ENCODE peak calls at places on chromosomes 2 and 18, in seven cellular contexts. One of them, this sample, is unnamed.

GRCh38 chr2:111050701-111051376 is 69.9 kb upstream of the BCL2L11 start:
- DNase-seq in stimulated activated CD4-positive, alpha-beta T cell treated with anti-CD3 and anti-CD28 coated beads, Interleukin-4, amount 100 ng/mL, for 48 hours: no peak
- DNase-seq in EL: no peak
- DNase-seq in Caco-2: peak
- DNase-seq in HT-29: no peak
- DNase-seq in activated CD4-positive, alpha-beta T cell treated with anti-CD3 and anti-CD28 coated beads, Interleukin-2, amount 50 U/mL, for 1 hour: no peak
- DNase-seq in cardiac fibroblast: no peak
- DNase-seq in this sample: no peak

GRCh38 chr18:79418642-79419041 is 22.9 kb downstream of the NFATC1 start:
- DNase-seq in stimulated activated CD4-positive, alpha-beta T cell treated with anti-CD3 and anti-CD28 coated beads, Interleukin-4, amount 100 ng/mL, for 48 hours: no peak
- DNase-seq in EL: no peak
- DNase-seq in Caco-2: no peak
- DNase-seq in HT-29: no peak
- DNase-seq in activated CD4-positive, alpha-beta T cell treated with anti-CD3 and anti-CD28 coated beads, Interleukin-2, amount 50 U/mL, for 1 hour: no peak
- DNase-seq in cardiac fibroblast: no peak
- DNase-seq in this sample: no peak

GRCh38 chr18:67367540-67367939 is 149.0 kb downstream of the DSEL start:
- DNase-seq in stimulated activated CD4-positive, alpha-beta T cell treated with anti-CD3 and anti-CD28 coated beads, Interleukin-4, amount 100 ng/mL, for 48 hours: no peak
- DNase-seq in EL: peak
- DNase-seq in Caco-2: no peak
- DNase-seq in HT-29: no peak
- DNase-seq in activated CD4-positive, alpha-beta T cell treated with anti-CD3 and anti-CD28 coated beads, Interleukin-2, amount 50 U/mL, for 1 hour: no peak
- DNase-seq in cardiac fibroblast: peak
- DNase-seq in this sample: no peak

GRCh38 chr18:8766576-8767253 is 61.4 kb downstream of the MTCL1 start:
- DNase-seq in stimulated activated CD4-positive, alpha-beta T cell treated with anti-CD3 and anti-CD28 coated beads, Interleukin-4, amount 100 ng/mL, for 48 hours: no peak
- DNase-seq in EL: no peak
- DNase-seq in Caco-2: no peak
- DNase-seq in HT-29: no peak
- DNase-seq in activated CD4-positive, alpha-beta T cell treated with anti-CD3 and anti-CD28 coated beads, Interleukin-2, amount 50 U/mL, for 1 hour: no peak
- DNase-seq in cardiac fibroblast: no peak
- DNase-seq in this sample: no peak

GRCh38 chr2:105645971-105646370 is 98.7 kb upstream of the NCK2 start:
- DNase-seq in stimulated activated CD4-positive, alpha-beta T cell treated with anti-CD3 and anti-CD28 coated beads, Interleukin-4, amount 100 ng/mL, for 48 hours: no peak
- DNase-seq in EL: no peak
- DNase-seq in Caco-2: no peak
- DNase-seq in HT-29: no peak
- DNase-seq in activated CD4-positive, alpha-beta T cell treated with anti-CD3 and anti-CD28 coated beads, Interleukin-2, amount 50 U/mL, for 1 hour: no peak
- DNase-seq in cardiac fibroblast: no peak
- DNase-seq in this sample: no peak

GRCh38 chr2:53181759-53182158 is 585.8 kb upstream of the CHAC2 start:
- DNase-seq in stimulated activated CD4-positive, alpha-beta T cell treated with anti-CD3 and anti-CD28 coated beads, Interleukin-4, amount 100 ng/mL, for 48 hours: no peak
- DNase-seq in EL: no peak
- DNase-seq in Caco-2: no peak
- DNase-seq in HT-29: peak
- DNase-seq in activated CD4-positive, alpha-beta T cell treated with anti-CD3 and anti-CD28 coated beads, Interleukin-2, amount 50 U/mL, for 1 hour: no peak
- DNase-seq in cardiac fibroblast: no peak
- DNase-seq in this sample: no peak

GRCh38 chr2:12469053-12469625 is 247.6 kb upstream of the TRIB2 start:
- DNase-seq in stimulated activated CD4-positive, alpha-beta T cell treated with anti-CD3 and anti-CD28 coated beads, Interleukin-4, amount 100 ng/mL, for 48 hours: no peak
- DNase-seq in EL: no peak
- DNase-seq in Caco-2: no peak
- DNase-seq in HT-29: no peak
- DNase-seq in activated CD4-positive, alpha-beta T cell treated with anti-CD3 and anti-CD28 coated beads, Interleukin-2, amount 50 U/mL, for 1 hour: no peak
- DNase-seq in cardiac fibroblast: no peak
- DNase-seq in this sample: no peak

GRCh38 chr2:234483568-234484251 is 13.2 kb downstream of the ARL4C start:
- DNase-seq in stimulated activated CD4-positive, alpha-beta T cell treated with anti-CD3 and anti-CD28 coated beads, Interleukin-4, amount 100 ng/mL, for 48 hours: peak
- DNase-seq in EL: no peak
- DNase-seq in Caco-2: peak
- DNase-seq in HT-29: peak
- DNase-seq in activated CD4-positive, alpha-beta T cell treated with anti-CD3 and anti-CD28 coated beads, Interleukin-2, amount 50 U/mL, for 1 hour: peak
- DNase-seq in cardiac fibroblast: peak
- DNase-seq in this sample: no peak

GRCh38 chr2:164784376-164784775 is 57.2 kb downstream of the COBLL1 start:
- DNase-seq in stimulated activated CD4-positive, alpha-beta T cell treated with anti-CD3 and anti-CD28 coated beads, Interleukin-4, amount 100 ng/mL, for 48 hours: no peak
- DNase-seq in EL: no peak
- DNase-seq in Caco-2: no peak
- DNase-seq in HT-29: no peak
- DNase-seq in activated CD4-positive, alpha-beta T cell treated with anti-CD3 and anti-CD28 coated beads, Interleukin-2, amount 50 U/mL, for 1 hour: no peak
- DNase-seq in cardiac fibroblast: peak
- DNase-seq in this sample: no peak

GRCh38 chr2:204706939-204707338 is 161.7 kb downstream of the PARD3B start:
- DNase-seq in stimulated activated CD4-positive, alpha-beta T cell treated with anti-CD3 and anti-CD28 coated beads, Interleukin-4, amount 100 ng/mL, for 48 hours: no peak
- DNase-seq in EL: peak
- DNase-seq in Caco-2: no peak
- DNase-seq in HT-29: no peak
- DNase-seq in activated CD4-positive, alpha-beta T cell treated with anti-CD3 and anti-CD28 coated beads, Interleukin-2, amount 50 U/mL, for 1 hour: no peak
- DNase-seq in cardiac fibroblast: peak
- DNase-seq in this sample: no peak

GRCh38 chr2:24049485-24050021 is at the start of gene FKBP1B:
- DNase-seq in stimulated activated CD4-positive, alpha-beta T cell treated with anti-CD3 and anti-CD28 coated beads, Interleukin-4, amount 100 ng/mL, for 48 hours: peak
- DNase-seq in EL: peak
- DNase-seq in Caco-2: peak
- DNase-seq in HT-29: no peak
- DNase-seq in activated CD4-positive, alpha-beta T cell treated with anti-CD3 and anti-CD28 coated beads, Interleukin-2, amount 50 U/mL, for 1 hour: peak
- DNase-seq in cardiac fibroblast: peak
- DNase-seq in this sample: peak

GRCh38 chr18:31241900-31242409 is 76.0 kb upstream of the DSG1 start:
- DNase-seq in stimulated activated CD4-positive, alpha-beta T cell treated with anti-CD3 and anti-CD28 coated beads, Interleukin-4, amount 100 ng/mL, for 48 hours: no peak
- DNase-seq in EL: no peak
- DNase-seq in Caco-2: peak
- DNase-seq in HT-29: peak
- DNase-seq in activated CD4-positive, alpha-beta T cell treated with anti-CD3 and anti-CD28 coated beads, Interleukin-2, amount 50 U/mL, for 1 hour: no peak
- DNase-seq in cardiac fibroblast: no peak
- DNase-seq in this sample: no peak

GRCh38 chr2:39256040-39256439 is 12.3 kb upstream of the CDKL4 start:
- DNase-seq in stimulated activated CD4-positive, alpha-beta T cell treated with anti-CD3 and anti-CD28 coated beads, Interleukin-4, amount 100 ng/mL, for 48 hours: no peak
- DNase-seq in EL: no peak
- DNase-seq in Caco-2: no peak
- DNase-seq in HT-29: no peak
- DNase-seq in activated CD4-positive, alpha-beta T cell treated with anti-CD3 and anti-CD28 coated beads, Interleukin-2, amount 50 U/mL, for 1 hour: no peak
- DNase-seq in cardiac fibroblast: no peak
- DNase-seq in this sample: no peak

GRCh38 chr2:62505109-62505508 is 886 bp downstream of the TMEM17 start:
- DNase-seq in stimulated activated CD4-positive, alpha-beta T cell treated with anti-CD3 and anti-CD28 coated beads, Interleukin-4, amount 100 ng/mL, for 48 hours: no peak
- DNase-seq in EL: no peak
- DNase-seq in Caco-2: peak
- DNase-seq in HT-29: no peak
- DNase-seq in activated CD4-positive, alpha-beta T cell treated with anti-CD3 and anti-CD28 coated beads, Interleukin-2, amount 50 U/mL, for 1 hour: no peak
- DNase-seq in cardiac fibroblast: no peak
- DNase-seq in this sample: no peak

GRCh38 chr2:7567646-7568045 is 650.4 kb downstream of the RNF144A start:
- DNase-seq in stimulated activated CD4-positive, alpha-beta T cell treated with anti-CD3 and anti-CD28 coated beads, Interleukin-4, amount 100 ng/mL, for 48 hours: peak
- DNase-seq in EL: no peak
- DNase-seq in Caco-2: no peak
- DNase-seq in HT-29: no peak
- DNase-seq in activated CD4-positive, alpha-beta T cell treated with anti-CD3 and anti-CD28 coated beads, Interleukin-2, amount 50 U/mL, for 1 hour: peak
- DNase-seq in cardiac fibroblast: no peak
- DNase-seq in this sample: no peak

GRCh38 chr18:30889582-30890301 is 152.8 kb downstream of the DSC3 start:
- DNase-seq in stimulated activated CD4-positive, alpha-beta T cell treated with anti-CD3 and anti-CD28 coated beads, Interleukin-4, amount 100 ng/mL, for 48 hours: no peak
- DNase-seq in EL: no peak
- DNase-seq in Caco-2: peak
- DNase-seq in HT-29: peak
- DNase-seq in activated CD4-positive, alpha-beta T cell treated with anti-CD3 and anti-CD28 coated beads, Interleukin-2, amount 50 U/mL, for 1 hour: no peak
- DNase-seq in cardiac fibroblast: peak
- DNase-seq in this sample: no peak

GRCh38 chr18:74784791-74785190 is 187.1 kb downstream of the ZNF407 start:
- DNase-seq in stimulated activated CD4-positive, alpha-beta T cell treated with anti-CD3 and anti-CD28 coated beads, Interleukin-4, amount 100 ng/mL, for 48 hours: no peak
- DNase-seq in EL: no peak
- DNase-seq in Caco-2: no peak
- DNase-seq in HT-29: no peak
- DNase-seq in activated CD4-positive, alpha-beta T cell treated with anti-CD3 and anti-CD28 coated beads, Interleukin-2, amount 50 U/mL, for 1 hour: no peak
- DNase-seq in cardiac fibroblast: no peak
- DNase-seq in this sample: no peak

GRCh38 chr18:12018861-12019260 is 37.6 kb downstream of the IMPA2 start:
- DNase-seq in stimulated activated CD4-positive, alpha-beta T cell treated with anti-CD3 and anti-CD28 coated beads, Interleukin-4, amount 100 ng/mL, for 48 hours: no peak
- DNase-seq in EL: no peak
- DNase-seq in Caco-2: no peak
- DNase-seq in HT-29: no peak
- DNase-seq in activated CD4-positive, alpha-beta T cell treated with anti-CD3 and anti-CD28 coated beads, Interleukin-2, amount 50 U/mL, for 1 hour: no peak
- DNase-seq in cardiac fibroblast: no peak
- DNase-seq in this sample: no peak

GRCh38 chr2:222360146-222360545 is 61.3 kb upstream of the PAX3 start:
- DNase-seq in stimulated activated CD4-positive, alpha-beta T cell treated with anti-CD3 and anti-CD28 coated beads, Interleukin-4, amount 100 ng/mL, for 48 hours: no peak
- DNase-seq in EL: peak
- DNase-seq in Caco-2: no peak
- DNase-seq in HT-29: no peak
- DNase-seq in activated CD4-positive, alpha-beta T cell treated with anti-CD3 and anti-CD28 coated beads, Interleukin-2, amount 50 U/mL, for 1 hour: no peak
- DNase-seq in cardiac fibroblast: peak
- DNase-seq in this sample: no peak

GRCh38 chr18:5630057-5630765 is 86.4 kb upstream of the EPB41L3 start:
- DNase-seq in stimulated activated CD4-positive, alpha-beta T cell treated with anti-CD3 and anti-CD28 coated beads, Interleukin-4, amount 100 ng/mL, for 48 hours: no peak
- DNase-seq in EL: no peak
- DNase-seq in Caco-2: peak
- DNase-seq in HT-29: no peak
- DNase-seq in activated CD4-positive, alpha-beta T cell treated with anti-CD3 and anti-CD28 coated beads, Interleukin-2, amount 50 U/mL, for 1 hour: no peak
- DNase-seq in cardiac fibroblast: peak
- DNase-seq in this sample: peak

GRCh38 chr2:95069465-95069864 is 44.0 kb downstream of the MAL start:
- DNase-seq in stimulated activated CD4-positive, alpha-beta T cell treated with anti-CD3 and anti-CD28 coated beads, Interleukin-4, amount 100 ng/mL, for 48 hours: no peak
- DNase-seq in EL: no peak
- DNase-seq in Caco-2: no peak
- DNase-seq in HT-29: no peak
- DNase-seq in activated CD4-positive, alpha-beta T cell treated with anti-CD3 and anti-CD28 coated beads, Interleukin-2, amount 50 U/mL, for 1 hour: no peak
- DNase-seq in cardiac fibroblast: no peak
- DNase-seq in this sample: no peak

GRCh38 chr18:11518788-11519685 is 90.4 kb upstream of the SLC35G4 start:
- DNase-seq in stimulated activated CD4-positive, alpha-beta T cell treated with anti-CD3 and anti-CD28 coated beads, Interleukin-4, amount 100 ng/mL, for 48 hours: peak
- DNase-seq in EL: peak
- DNase-seq in Caco-2: peak
- DNase-seq in HT-29: peak
- DNase-seq in activated CD4-positive, alpha-beta T cell treated with anti-CD3 and anti-CD28 coated beads, Interleukin-2, amount 50 U/mL, for 1 hour: peak
- DNase-seq in cardiac fibroblast: peak
- DNase-seq in this sample: no peak

GRCh38 chr2:235006986-235007385 is 55.2 kb downstream of the SH3BP4 start:
- DNase-seq in stimulated activated CD4-positive, alpha-beta T cell treated with anti-CD3 and anti-CD28 coated beads, Interleukin-4, amount 100 ng/mL, for 48 hours: no peak
- DNase-seq in EL: no peak
- DNase-seq in Caco-2: no peak
- DNase-seq in HT-29: no peak
- DNase-seq in activated CD4-positive, alpha-beta T cell treated with anti-CD3 and anti-CD28 coated beads, Interleukin-2, amount 50 U/mL, for 1 hour: no peak
- DNase-seq in cardiac fibroblast: no peak
- DNase-seq in this sample: no peak

GRCh38 chr2:32805104-32806095 is 141.4 kb upstream of the LTBP1 start:
- DNase-seq in stimulated activated CD4-positive, alpha-beta T cell treated with anti-CD3 and anti-CD28 coated beads, Interleukin-4, amount 100 ng/mL, for 48 hours: no peak
- DNase-seq in EL: peak
- DNase-seq in Caco-2: peak
- DNase-seq in HT-29: peak
- DNase-seq in activated CD4-positive, alpha-beta T cell treated with anti-CD3 and anti-CD28 coated beads, Interleukin-2, amount 50 U/mL, for 1 hour: no peak
- DNase-seq in cardiac fibroblast: peak
- DNase-seq in this sample: no peak

GRCh38 chr2:240840435-240841060 is 20.5 kb upstream of the KIF1A start:
- DNase-seq in stimulated activated CD4-positive, alpha-beta T cell treated with anti-CD3 and anti-CD28 coated beads, Interleukin-4, amount 100 ng/mL, for 48 hours: no peak
- DNase-seq in EL: peak
- DNase-seq in Caco-2: peak
- DNase-seq in HT-29: peak
- DNase-seq in activated CD4-positive, alpha-beta T cell treated with anti-CD3 and anti-CD28 coated beads, Interleukin-2, amount 50 U/mL, for 1 hour: no peak
- DNase-seq in cardiac fibroblast: peak
- DNase-seq in this sample: peak

GRCh38 chr2:44707945-44708645 is 233.4 kb upstream of the SIX3 start:
- DNase-seq in stimulated activated CD4-positive, alpha-beta T cell treated with anti-CD3 and anti-CD28 coated beads, Interleukin-4, amount 100 ng/mL, for 48 hours: no peak
- DNase-seq in EL: no peak
- DNase-seq in Caco-2: no peak
- DNase-seq in HT-29: peak
- DNase-seq in activated CD4-positive, alpha-beta T cell treated with anti-CD3 and anti-CD28 coated beads, Interleukin-2, amount 50 U/mL, for 1 hour: no peak
- DNase-seq in cardiac fibroblast: no peak
- DNase-seq in this sample: no peak

GRCh38 chr2:11675423-11676112 is 5.6 kb upstream of the NTSR2 start:
- DNase-seq in stimulated activated CD4-positive, alpha-beta T cell treated with anti-CD3 and anti-CD28 coated beads, Interleukin-4, amount 100 ng/mL, for 48 hours: no peak
- DNase-seq in EL: no peak
- DNase-seq in Caco-2: no peak
- DNase-seq in HT-29: no peak
- DNase-seq in activated CD4-positive, alpha-beta T cell treated with anti-CD3 and anti-CD28 coated beads, Interleukin-2, amount 50 U/mL, for 1 hour: no peak
- DNase-seq in cardiac fibroblast: no peak
- DNase-seq in this sample: no peak

GRCh38 chr2:149575277-149575676 is 12.3 kb downstream of the MMADHC start:
- DNase-seq in stimulated activated CD4-positive, alpha-beta T cell treated with anti-CD3 and anti-CD28 coated beads, Interleukin-4, amount 100 ng/mL, for 48 hours: no peak
- DNase-seq in EL: no peak
- DNase-seq in Caco-2: no peak
- DNase-seq in HT-29: no peak
- DNase-seq in activated CD4-positive, alpha-beta T cell treated with anti-CD3 and anti-CD28 coated beads, Interleukin-2, amount 50 U/mL, for 1 hour: no peak
- DNase-seq in cardiac fibroblast: no peak
- DNase-seq in this sample: no peak

GRCh38 chr2:23475036-23475435 is 90.1 kb downstream of the KLHL29 start:
- DNase-seq in stimulated activated CD4-positive, alpha-beta T cell treated with anti-CD3 and anti-CD28 coated beads, Interleukin-4, amount 100 ng/mL, for 48 hours: no peak
- DNase-seq in EL: no peak
- DNase-seq in Caco-2: no peak
- DNase-seq in HT-29: no peak
- DNase-seq in activated CD4-positive, alpha-beta T cell treated with anti-CD3 and anti-CD28 coated beads, Interleukin-2, amount 50 U/mL, for 1 hour: no peak
- DNase-seq in cardiac fibroblast: no peak
- DNase-seq in this sample: no peak

GRCh38 chr18:10006261-10006903 is 92.6 kb downstream of the VAPA start:
- DNase-seq in stimulated activated CD4-positive, alpha-beta T cell treated with anti-CD3 and anti-CD28 coated beads, Interleukin-4, amount 100 ng/mL, for 48 hours: no peak
- DNase-seq in EL: peak
- DNase-seq in Caco-2: peak
- DNase-seq in HT-29: peak
- DNase-seq in activated CD4-positive, alpha-beta T cell treated with anti-CD3 and anti-CD28 coated beads, Interleukin-2, amount 50 U/mL, for 1 hour: no peak
- DNase-seq in cardiac fibroblast: peak
- DNase-seq in this sample: no peak

GRCh38 chr2:164898475-164898874 is 56.9 kb downstream of the SLC38A11 start:
- DNase-seq in stimulated activated CD4-positive, alpha-beta T cell treated with anti-CD3 and anti-CD28 coated beads, Interleukin-4, amount 100 ng/mL, for 48 hours: no peak
- DNase-seq in EL: peak
- DNase-seq in Caco-2: peak
- DNase-seq in HT-29: no peak
- DNase-seq in activated CD4-positive, alpha-beta T cell treated with anti-CD3 and anti-CD28 coated beads, Interleukin-2, amount 50 U/mL, for 1 hour: no peak
- DNase-seq in cardiac fibroblast: peak
- DNase-seq in this sample: no peak

GRCh38 chr2:112314856-112315255 is 39.5 kb downstream of the ZC3H6 start:
- DNase-seq in stimulated activated CD4-positive, alpha-beta T cell treated with anti-CD3 and anti-CD28 coated beads, Interleukin-4, amount 100 ng/mL, for 48 hours: no peak
- DNase-seq in EL: no peak
- DNase-seq in Caco-2: no peak
- DNase-seq in HT-29: no peak
- DNase-seq in activated CD4-positive, alpha-beta T cell treated with anti-CD3 and anti-CD28 coated beads, Interleukin-2, amount 50 U/mL, for 1 hour: no peak
- DNase-seq in cardiac fibroblast: no peak
- DNase-seq in this sample: no peak